ENCODE peak calls at places on chromosomes 5 and 9, in six cellular contexts. W, D, Q, H, E and P are unnamed samples.

GRCh38 chr5:35263266-35263665 is 33.0 kb upstream of the PRLR start:
- DNase-seq in W (no peak), D (no peak), Q (no peak), H (no peak), E (no peak), P (no peak)

GRCh38 chr5:172187118-172188032 is 649 bp downstream of the STK10 start:
- DNase-seq in W (peak), D (peak), Q (peak), H (peak), E (peak), P (peak)

GRCh38 chr9:127612993-127613954 is 1.2 kb downstream of the STXBP1 start:
- DNase-seq in W (peak), D (peak), Q (peak), H (peak), E (peak), P (peak)

GRCh38 chr9:16364347-16364746 is 506.1 kb downstream of the BNC2 start:
- DNase-seq in W (no peak), D (no peak), Q (no peak), H (peak), E (no peak), P (no peak)

GRCh38 chr9:98209530-98209929 is 17.1 kb upstream of the CORO2A start:
- DNase-seq in W (no peak), D (no peak), Q (no peak), H (no peak), E (no peak), P (no peak)

GRCh38 chr5:135186662-135187522 is 152.9 kb upstream of the PITX1 start:
- DNase-seq in W (peak), D (peak), Q (no peak), H (no peak), E (no peak), P (no peak)

GRCh38 chr5:73591102-73591695 is 25.7 kb downstream of the UTP15 start:
- DNase-seq in W (peak), D (peak), Q (peak), H (peak), E (peak), P (peak)

GRCh38 chr5:106876665-106877194 is 794.0 kb downstream of the EFNA5 start:
- DNase-seq in W (no peak), D (no peak), Q (no peak), H (no peak), E (no peak), P (no peak)

GRCh38 chr9:133355881-133356357 is 368 bp downstream of the SURF1 start:
- DNase-seq in W (no peak), D (no peak), Q (no peak), H (no peak), E (no peak), P (no peak)

GRCh38 chr5:139903805-139904565 is 108.4 kb downstream of the PSD2 start:
- DNase-seq in W (no peak), D (no peak), Q (peak), H (peak), E (no peak), P (peak)

GRCh38 chr5:11182441-11183080 is 421.5 kb upstream of the DAP start:
- DNase-seq in W (peak), D (peak), Q (peak), H (no peak), E (peak), P (peak)

GRCh38 chr9:83270116-83270515 is 207.2 kb upstream of the RASEF start:
- DNase-seq in W (no peak), D (no peak), Q (no peak), H (no peak), E (no peak), P (no peak)

GRCh38 chr9:129639756-129640085 is 2.2 kb downstream of the ASB6 start:
- DNase-seq in W (no peak), D (no peak), Q (no peak), H (no peak), E (no peak), P (no peak)

GRCh38 chr9:131308452-131308851 is 18.9 kb downstream of the PLPP7 start:
- DNase-seq in W (no peak), D (no peak), Q (no peak), H (no peak), E (no peak), P (no peak)

GRCh38 chr5:128491291-128491690 is 46.8 kb downstream of the FBN2 start:
- DNase-seq in W (no peak), D (no peak), Q (no peak), H (no peak), E (no peak), P (no peak)

GRCh38 chr5:139787568-139788293 is 7.9 kb upstream of the PSD2 start:
- DNase-seq in W (peak), D (peak), Q (peak), H (peak), E (peak), P (peak)

GRCh38 chr9:76585487-76586459 is 126.8 kb downstream of the GCNT1 start:
- DNase-seq in W (no peak), D (no peak), Q (no peak), H (no peak), E (no peak), P (no peak)

GRCh38 chr5:157855404-157855994 is 3.4 kb downstream of the CLINT1 start:
- DNase-seq in W (peak), D (peak), Q (peak), H (peak), E (peak), P (peak)

GRCh38 chr5:154479160-154479943 is 1.3 kb upstream of the HAND1 start:
- DNase-seq in W (no peak), D (no peak), Q (no peak), H (no peak), E (no peak), P (no peak)

GRCh38 chr9:95581900-95582299 is 65.1 kb upstream of the PTCH1 start:
- DNase-seq in W (no peak), D (no peak), Q (no peak), H (no peak), E (no peak), P (no peak)

GRCh38 chr5:21071421-21071820 is 1083.4 kb upstream of the CDH18 start:
- DNase-seq in W (no peak), D (no peak), Q (no peak), H (no peak), E (no peak), P (no peak)

GRCh38 chr5:103234239-103234975 is 24.2 kb upstream of the MACIR start:
- DNase-seq in W (no peak), D (peak), Q (no peak), H (no peak), E (peak), P (no peak)

GRCh38 chr5:150636391-150637244 is 3.8 kb upstream of the SYNPO start:
- DNase-seq in W (peak), D (peak), Q (peak), H (peak), E (peak), P (no peak)

GRCh38 chr5:86684222-86684621 is 66.5 kb downstream of the COX7C start:
- DNase-seq in W (no peak), D (peak), Q (no peak), H (no peak), E (no peak), P (no peak)

GRCh38 chr5:72383280-72384205 is 63.4 kb downstream of the PTCD2 start:
- DNase-seq in W (peak), D (no peak), Q (no peak), H (no peak), E (peak), P (no peak)

GRCh38 chr5:72472031-72472430 is 35.2 kb downstream of the ZNF366 start:
- DNase-seq in W (no peak), D (peak), Q (no peak), H (no peak), E (no peak), P (no peak)

GRCh38 chr9:31272456-31273295 is 1111.8 kb upstream of the ACO1 start:
- DNase-seq in W (peak), D (peak), Q (no peak), H (no peak), E (no peak), P (no peak)

GRCh38 chr9:126449725-126450443 is 123.3 kb downstream of the MVB12B start:
- DNase-seq in W (no peak), D (no peak), Q (no peak), H (no peak), E (no peak), P (no peak)

GRCh38 chr9:130204341-130204740 is 32.1 kb downstream of the NCS1 start:
- DNase-seq in W (no peak), D (no peak), Q (no peak), H (no peak), E (no peak), P (no peak)

GRCh38 chr5:527646-528591 is 3.7 kb upstream of the SLC9A3 start:
- DNase-seq in W (no peak), D (no peak), Q (peak), H (no peak), E (no peak), P (peak)
- TF ChIP-seq CTCF in W (no peak), D (no peak), Q (no peak), H (no peak), E (no peak), P (no peak)

GRCh38 chr5:134019636-134020035 is 14.9 kb upstream of the VDAC1 start:
- DNase-seq in W (no peak), D (no peak), Q (no peak), H (no peak), E (no peak), P (no peak)

GRCh38 chr5:134018986-134019316 is 14.2 kb upstream of the VDAC1 start:
- DNase-seq in W (no peak), D (no peak), Q (no peak), H (no peak), E (no peak), P (no peak)

GRCh38 chr5:134020188-134020587 is 15.4 kb upstream of the VDAC1 start:
- DNase-seq in W (no peak), D (peak), Q (no peak), H (no peak), E (no peak), P (no peak)

GRCh38 chr5:134022333-134022732 is 17.6 kb upstream of the VDAC1 start:
- DNase-seq in W (no peak), D (no peak), Q (no peak), H (no peak), E (no peak), P (no peak)

DNA sequence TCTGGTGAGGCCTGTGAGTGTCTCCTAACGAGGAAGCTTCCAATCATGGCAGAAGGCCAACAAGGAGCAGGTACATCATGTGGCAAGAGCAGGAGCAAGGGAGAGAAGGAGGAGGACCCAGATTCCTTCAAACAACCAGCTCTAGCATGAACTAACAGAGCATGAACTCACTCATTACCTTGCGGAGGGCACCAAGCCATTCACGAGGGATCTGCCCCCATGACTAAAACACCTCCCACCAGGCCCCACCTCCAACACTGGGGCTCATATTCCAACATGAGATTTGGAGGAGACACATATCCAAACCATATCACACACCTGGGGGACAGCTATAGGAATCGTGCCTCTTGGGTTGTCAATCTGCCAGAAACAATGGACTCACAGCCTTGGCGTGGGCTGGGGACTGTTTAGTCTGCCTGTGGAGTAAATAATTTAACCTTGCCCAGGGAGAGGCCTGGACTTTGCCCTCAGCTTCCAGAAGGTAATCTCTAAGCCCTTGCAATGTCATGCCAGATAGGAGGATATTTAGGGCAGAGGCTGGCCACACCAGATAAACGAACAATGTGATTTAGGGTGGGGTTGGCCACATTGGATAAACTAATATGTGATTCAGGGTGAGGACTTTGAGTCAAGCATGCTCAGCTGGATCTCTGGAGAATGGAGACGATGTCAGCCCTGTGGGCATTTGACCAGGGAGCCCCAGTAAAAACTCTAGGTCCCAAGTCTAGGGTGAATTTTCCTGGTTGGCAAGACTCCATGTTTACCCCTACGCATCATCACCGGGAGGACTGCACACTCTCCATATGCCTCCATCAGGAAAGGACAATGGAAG is 13.6 kb upstream of the VDAC1 start:
- DNase-seq in W (no peak), D (peak), Q (no peak), H (no peak), E (no peak), P (no peak)
- TF ChIP-seq CTCF in W (no peak), D (no peak), Q (no peak), H (no peak), E (no peak), P (no peak)

GRCh38 chr9:137427454-137428310 is 4.5 kb downstream of the NOXA1 start:
- DNase-seq in W (no peak), D (no peak), Q (no peak), H (peak), E (no peak), P (no peak)
- TF ChIP-seq CTCF in W (no peak), D (no peak), Q (no peak), H (no peak), E (no peak), P (no peak)

GRCh38 chr5:144467795-144468194 is 297.1 kb downstream of the KCTD16 start:
- DNase-seq in W (peak), D (peak), Q (peak), H (no peak), E (peak), P (peak)
- TF ChIP-seq CTCF in W (peak), D (peak), Q (peak), H (peak), E (peak), P (peak)

GRCh38 chr5:136308396-136308795 is 56.9 kb downstream of the TRPC7 start:
- DNase-seq in W (no peak), D (peak), Q (peak), H (peak), E (peak), P (no peak)
- TF ChIP-seq CTCF in W (no peak), D (no peak), Q (no peak), H (no peak), E (no peak), P (no peak)

GRCh38 chr5:170788626-170789304 is 5.2 kb downstream of the GABRP start:
- DNase-seq in W (no peak), D (no peak), Q (no peak), H (no peak), E (no peak), P (no peak)

GRCh38 chr5:170795154-170795553 is 11.6 kb downstream of the GABRP start:
- DNase-seq in W (no peak), D (no peak), Q (no peak), H (no peak), E (no peak), P (no peak)

GRCh38 chr5:170792878-170793277 is 9.4 kb downstream of the GABRP start:
- DNase-seq in W (no peak), D (no peak), Q (no peak), H (no peak), E (no peak), P (no peak)

GRCh38 chr5:170787216-170787615 is 3.7 kb downstream of the GABRP start:
- DNase-seq in W (no peak), D (no peak), Q (no peak), H (no peak), E (no peak), P (no peak)

GRCh38 chr5:170791325-170791954 is 7.9 kb downstream of the GABRP start:
- DNase-seq in W (peak), D (peak), Q (peak), H (peak), E (peak), P (peak)
- TF ChIP-seq CTCF in W (peak), D (peak), Q (peak), H (peak), E (peak), P (peak)

DNA sequence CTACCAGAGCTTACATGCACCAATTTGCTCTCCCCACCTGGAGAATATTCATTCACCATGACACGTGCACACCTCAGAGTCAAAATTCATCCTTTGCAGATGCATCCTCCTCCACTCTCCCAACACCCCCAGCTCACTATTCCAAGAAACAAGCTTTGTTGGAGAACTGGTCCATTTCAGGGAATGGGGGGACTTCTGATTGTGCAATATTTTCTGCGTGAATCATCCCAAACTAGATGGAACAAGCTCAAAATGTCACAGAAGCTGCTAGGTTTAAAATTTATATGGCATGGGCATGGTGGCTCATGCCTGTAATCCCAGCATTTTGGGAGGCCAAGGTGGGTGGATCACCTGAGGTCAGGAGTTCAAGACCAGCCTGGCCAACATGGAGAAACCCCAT is 3.6 kb downstream of the GLDC start:
- DNase-seq in W (no peak), D (no peak), Q (no peak), H (no peak), E (no peak), P (no peak)
- TF ChIP-seq CTCF in W (no peak), D (no peak), Q (no peak), H (no peak), E (no peak), P (no peak)